ENCODE peak calls at places on chromosomes 6 and 20, in four cellular contexts. J is mesendoderm, K is neuronal stem cell, I is IMR-90. U is an unnamed sample.

GRCh38 chr6:157148391-157149323 is 174.7 kb downstream of the TMEM242 start:
- DNase-seq in I (peak; percentile 98), J (peak; percentile 60), K (no peak), U (no peak)

GRCh38 chr6:44100088-44100550 is 27.1 kb downstream of the MRPL14 start:
- DNase-seq in K (no peak), J (peak; percentile 54), I (peak; percentile 37), U (no peak)

GRCh38 chr20:35650632-35651031 is 14.1 kb downstream of the CPNE1 start:
- DNase-seq in J (no peak), K (no peak), I (no peak), U (no peak)

GRCh38 chr6:161301338-161301737 is 27.5 kb upstream of the AGPAT4 start:
- DNase-seq in K (no peak), I (peak; percentile 63), J (no peak), U (no peak)

GRCh38 chr6:151948007-151948745 is 140.7 kb downstream of the ESR1 start:
- DNase-seq in K (no peak), J (peak; percentile 21), I (no peak), U (no peak)

GRCh38 chr20:32052792-32053362 is 835 bp downstream of the HCK start:
- DNase-seq in J (no peak), I (no peak), K (no peak), U (peak; percentile 77)

GRCh38 chr6:118514689-118515088 is 33.4 kb upstream of the PLN start:
- DNase-seq in J (no peak), K (no peak), I (no peak), U (no peak)

GRCh38 chr6:164336455-164336854 is 921.9 kb downstream of the QKI start:
- DNase-seq in K (no peak), J (no peak), I (no peak), U (no peak)

GRCh38 chr6:108251252-108251651 is 9.6 kb downstream of the SNX3 start:
- DNase-seq in I (no peak), K (no peak), J (no peak), U (no peak)

GRCh38 chr6:154403803-154404202 is 47.2 kb upstream of the IPCEF1 start:
- DNase-seq in I (peak; percentile 82), J (no peak), K (no peak), U (no peak)

GRCh38 chr6:40743226-40743625 is 156.1 kb upstream of the LRFN2 start:
- DNase-seq in I (no peak), K (no peak), J (peak; percentile 70), U (peak; percentile 81)

GRCh38 chr6:1562171-1562955 is 47.4 kb upstream of the FOXC1 start:
- DNase-seq in I (no peak), J (no peak), K (no peak), U (no peak)

GRCh38 chr20:25005220-25005619 is 12.7 kb upstream of the APMAP start:
- DNase-seq in J (no peak), K (no peak), I (peak; percentile 4), U (peak; percentile 6)

GRCh38 chr20:14538433-14538832 is 201.0 kb upstream of the FLRT3 start:
- DNase-seq in K (no peak), I (no peak), J (no peak), U (no peak)

GRCh38 chr6:40894962-40895799 is 143.8 kb downstream of the UNC5CL start:
- DNase-seq in J (peak; percentile 88), I (peak; percentile 54), K (peak; percentile 39), U (peak; percentile 87)

DNA sequence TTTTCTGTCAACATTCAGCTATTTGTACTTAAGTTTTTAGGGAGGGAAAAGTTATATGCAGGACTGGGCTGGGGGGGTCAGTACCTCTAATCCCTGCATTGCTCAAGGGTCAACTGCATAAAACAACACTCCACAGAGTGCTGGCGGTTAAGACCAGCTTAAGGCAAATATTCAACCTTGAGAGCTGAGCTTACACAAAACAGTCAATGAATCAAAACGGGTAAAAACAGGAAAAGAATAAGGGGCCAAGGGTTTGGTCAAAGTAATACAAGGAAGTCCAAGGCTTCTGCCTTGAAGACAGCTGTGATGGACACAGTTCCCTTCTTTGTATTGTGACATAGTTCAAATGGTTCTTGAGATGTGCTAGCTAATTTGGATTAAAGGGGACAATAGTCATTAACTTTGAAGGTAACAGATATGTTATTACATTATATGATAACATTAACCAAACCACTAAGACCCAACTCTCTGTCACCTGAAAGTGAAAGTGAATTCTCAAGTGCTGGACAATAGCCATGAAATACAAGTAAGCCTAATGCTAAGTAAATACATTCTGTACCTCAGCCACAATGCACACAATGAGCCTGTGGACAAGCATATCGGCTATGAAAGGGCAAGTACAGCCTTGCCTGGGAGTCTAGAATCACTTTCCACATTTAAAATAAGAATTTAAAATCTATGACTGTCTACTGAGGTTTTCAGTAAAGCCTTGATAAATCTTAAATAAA is 106.8 kb downstream of the PDE10A start:
- DNase-seq in J (no peak), I (peak; percentile 66), K (no peak), U (no peak)
- H3K23ac ChIP-seq in J (no peak overlapping the region), I (no peak overlapping the region), K (no peak overlapping the region), U (no peak overlapping the region)

GRCh38 chr6:158852312-158853071 is 33.3 kb upstream of the EZR start:
- DNase-seq in J (no peak), I (no peak), K (no peak), U (no peak)
- H3K23ac ChIP-seq in J (peak overlapping the region; percentile 11), I (peak overlapping the region; percentile 58), K (no peak overlapping the region), U (peak overlapping the region; percentile 53)

GRCh38 chr20:47506850-47507249 is 5.2 kb downstream of the NCOA3 start:
- DNase-seq in I (no peak), K (no peak), J (no peak), U (peak; percentile 0)
- H3K23ac ChIP-seq in I (no peak overlapping the region), K (no peak overlapping the region), J (no peak overlapping the region), U (no peak overlapping the region)

GRCh38 chr6:133683603-133684002 is 205.3 kb upstream of the TCF21 start:
- DNase-seq in J (no peak), I (no peak), K (no peak), U (no peak)

GRCh38 chr6:133681880-133682279 is 207.0 kb upstream of the TCF21 start:
- DNase-seq in J (no peak), K (no peak), I (no peak), U (peak; percentile 49)

GRCh38 chr6:133680994-133681393 is 207.9 kb upstream of the TCF21 start:
- DNase-seq in I (no peak), J (no peak), K (no peak), U (no peak)

DNA sequence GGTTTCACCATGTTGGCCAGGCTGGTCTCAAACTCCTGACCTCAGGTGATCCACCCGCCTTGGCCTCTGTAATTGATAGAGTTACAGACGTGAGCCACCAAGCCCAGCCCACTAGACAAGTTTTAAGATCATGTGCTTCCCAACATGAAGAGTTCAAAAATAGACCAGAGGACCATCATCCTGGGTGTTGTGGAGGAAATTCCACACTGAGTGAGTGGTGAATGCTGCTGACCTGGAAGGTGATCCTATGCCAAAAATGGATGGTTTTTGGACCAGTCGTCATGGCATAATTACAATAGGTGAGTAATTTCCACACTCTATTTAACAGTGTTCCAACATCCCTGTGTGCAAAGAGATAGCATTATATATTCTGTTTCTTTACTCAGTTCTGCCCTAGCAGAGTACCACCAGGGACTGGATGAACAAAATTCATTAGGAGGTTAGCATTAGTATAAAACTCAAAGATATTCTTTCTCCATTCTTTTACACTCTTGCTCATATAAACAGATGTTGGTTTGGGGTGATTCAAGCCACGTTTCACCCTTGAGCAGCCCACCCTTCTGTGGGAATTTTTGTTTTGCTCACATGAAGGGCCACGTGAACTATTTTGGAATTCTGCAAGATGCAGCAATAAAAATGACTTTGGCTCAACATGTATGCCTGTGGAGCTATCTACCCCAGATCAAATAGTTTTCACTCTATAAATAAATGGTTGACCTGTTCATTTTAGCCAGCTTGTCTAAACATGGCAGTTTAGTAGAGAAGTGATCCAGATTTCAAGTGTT is 206.2 kb upstream of the TCF21 start:
- DNase-seq in J (no peak), I (peak; percentile 37), K (no peak), U (no peak)
- H3K23ac ChIP-seq in J (no peak overlapping the region), I (no peak overlapping the region), K (no peak overlapping the region), U (no peak overlapping the region)

GRCh38 chr6:37696841-37697735 is 595 bp downstream of the MDGA1 start:
- DNase-seq in I (no peak), K (no peak), J (no peak), U (no peak)
- H3K23ac ChIP-seq in I (no peak overlapping the region), K (peak overlapping the region; percentile 70), J (no peak overlapping the region), U (no peak overlapping the region)

GRCh38 chr6:20401403-20402180 is at the start of gene E2F3:
- DNase-seq in K (peak; percentile 99), I (peak; percentile 100), J (peak; percentile 100), U (peak; percentile 100)
- H3K23ac ChIP-seq in K (peak within 1 kb of the TSS; percentile 96), I (peak within 1 kb of the TSS; percentile 74), J (no peak within 1 kb of the TSS), U (no peak within 1 kb of the TSS)

GRCh38 chr6:24844903-24845302 is 46.2 kb upstream of the ARMH2 start:
- DNase-seq in K (no peak), J (no peak), I (no peak), U (no peak)

GRCh38 chr6:24849713-24850112 is 51.0 kb upstream of the ARMH2 start:
- DNase-seq in I (no peak), J (no peak), K (no peak), U (no peak)

GRCh38 chr6:24848461-24848860 is 49.7 kb upstream of the ARMH2 start:
- DNase-seq in I (no peak), K (no peak), J (no peak), U (no peak)

GRCh38 chr6:24845578-24845977 is 46.9 kb upstream of the ARMH2 start:
- DNase-seq in I (no peak), J (no peak), K (no peak), U (no peak)

DNA sequence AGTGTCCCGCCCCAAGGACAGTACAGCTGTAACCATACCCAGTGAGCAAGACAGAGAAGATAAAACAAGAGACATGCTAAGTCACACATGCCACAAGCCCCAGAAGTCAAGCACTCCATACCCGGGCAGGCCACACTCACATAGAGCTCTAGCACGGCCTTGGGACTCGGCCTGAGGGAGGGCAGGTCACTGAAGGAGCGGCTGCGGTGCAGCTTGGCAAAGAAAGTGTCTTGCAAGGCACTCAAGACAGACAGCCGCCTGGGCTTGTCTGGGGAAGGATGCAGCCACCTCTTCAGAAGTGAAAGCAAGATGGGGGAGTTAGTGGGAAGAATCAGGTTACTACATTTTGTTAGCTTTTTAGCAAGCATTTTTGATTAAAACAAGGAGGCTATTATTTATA is 48.7 kb upstream of the ARMH2 start:
- DNase-seq in K (no peak), I (no peak), J (no peak), U (no peak)
- H3K23ac ChIP-seq in K (no peak overlapping the region), I (no peak overlapping the region), J (no peak overlapping the region), U (no peak overlapping the region)

GRCh38 chr20:45958593-45958992 is 13.4 kb downstream of the ZNF335 start:
- DNase-seq in I (no peak), K (no peak), J (no peak), U (peak; percentile 9)
- H3K23ac ChIP-seq in I (no peak overlapping the region), K (no peak overlapping the region), J (no peak overlapping the region), U (no peak overlapping the region)